ENCODE peak calls at places on chromosomes 11 and 22, in six cellular contexts. O is lower leg skin; T is CD8-positive, alpha-beta memory T cell; R is BJ; V is CD4-positive, alpha-beta memory T cell; L is nucleus accumbens. E is an unnamed sample.

GRCh38 chr11:34379081-34379480 is 21.3 kb upstream of the ABTB2 start:
- DNase-seq in L (no peak), O (no peak), T (no peak), R (no peak), V (no peak), E (no peak)

GRCh38 chr11:108881136-108881535 is 216.3 kb downstream of the DDX10 start:
- DNase-seq in T (no peak), L (no peak), O (no peak), R (no peak), V (no peak), E (no peak)

GRCh38 chr22:45709004-45709739 is 37.5 kb downstream of the ATXN10 start:
- DNase-seq in L (no peak), R (peak), O (no peak), T (no peak), V (no peak), E (no peak)

GRCh38 chr22:49838771-49839717 is 11.4 kb upstream of the BRD1 start:
- DNase-seq in R (no peak), O (no peak), T (peak), V (peak), L (no peak), E (no peak)

GRCh38 chr22:32473388-32473952 is 1.1 kb upstream of the FBXO7 start:
- DNase-seq in R (no peak), T (peak), V (peak), O (no peak), L (no peak), E (peak)

GRCh38 chr11:74773481-74773880 is 24.8 kb downstream of the RNF169 start:
- DNase-seq in V (no peak), O (no peak), R (no peak), L (no peak), T (no peak), E (no peak)

GRCh38 chr11:8584511-8584910 is 9.5 kb downstream of the STK33 start:
- DNase-seq in L (no peak), R (no peak), T (no peak), V (no peak), O (no peak), E (no peak)

GRCh38 chr11:121420398-121420797 is 31.7 kb upstream of the SORL1 start:
- DNase-seq in R (no peak), V (no peak), O (no peak), T (no peak), L (no peak), E (no peak)

GRCh38 chr11:13033760-13034533 is 24.8 kb downstream of the RASSF10 start:
- DNase-seq in L (no peak), V (no peak), R (no peak), T (no peak), O (no peak), E (no peak)

GRCh38 chr11:2549876-2550605 is 105.2 kb downstream of the KCNQ1 start:
- DNase-seq in O (no peak), R (no peak), V (no peak), L (peak), T (no peak), E (no peak)

GRCh38 chr22:30204742-30205111 is 41.8 kb downstream of the LIF start:
- DNase-seq in L (peak), R (peak), O (no peak), V (no peak), T (no peak), E (peak)

GRCh38 chr11:73388241-73389133 is 12.3 kb downstream of the RELT start:
- DNase-seq in R (no peak), L (no peak), T (no peak), V (no peak), O (no peak), E (no peak)

GRCh38 chr22:40739723-40740122 is 60.4 kb downstream of the MCHR1 start:
- DNase-seq in O (no peak), R (no peak), L (no peak), V (no peak), T (no peak), E (no peak)

E was measured in fibroblast of the conjunctiva.